ENCODE peak calls at places on chromosomes 16 and 17, in seven cellular contexts. E, I, R, L, D, U and Z are unnamed samples.
A peak's percentile ranks its signal among the peaks of the same experiment; 100 is the strongest.

GRCh38 chr16:84718-85452 is 6.9 kb downstream of the MPG start:
- DNase-seq in D (peak; percentile 65), L (no peak), I (peak; percentile 85), R (no peak), E (peak; percentile 73), U (peak; percentile 85), Z (peak; percentile 34)

GRCh38 chr17:42010898-42011516 is 6.2 kb downstream of the DNAJC7 start:
- DNase-seq in R (peak; percentile 62), L (no peak), E (no peak), U (no peak), I (no peak), D (no peak), Z (no peak)

GRCh38 chr16:50489187-50489586 is 59.0 kb upstream of the NKD1 start:
- DNase-seq in D (no peak), I (no peak), L (no peak), R (no peak), E (no peak), U (no peak), Z (no peak)

GRCh38 chr16:89129378-89129777 is 35.7 kb downstream of the ACSF3 start:
- DNase-seq in U (no peak), L (no peak), R (no peak), D (no peak), E (no peak), I (no peak), Z (no peak)

GRCh38 chr16:79449906-79450305 is 150.6 kb downstream of the MAF start:
- DNase-seq in E (no peak), I (no peak), D (no peak), U (no peak), L (no peak), R (no peak), Z (no peak)

GRCh38 chr16:66426112-66427035 is 721 bp upstream of the BEAN1 start:
- DNase-seq in L (peak; percentile 64), U (no peak), E (peak; percentile 34), R (no peak), I (peak; percentile 58), D (no peak), Z (no peak)

GRCh38 chr16:12930881-12931280 is 29.5 kb downstream of the SHISA9 start:
- DNase-seq in R (no peak), L (no peak), I (no peak), U (no peak), D (no peak), E (no peak), Z (no peak)

GRCh38 chr16:4239682-4240175 is 2.2 kb downstream of the SRL start:
- DNase-seq in E (no peak), I (no peak), R (no peak), U (no peak), D (no peak), L (no peak), Z (no peak)

GRCh38 chr16:71788578-71788977 is 20.1 kb downstream of the AP1G1 start:
- DNase-seq in R (no peak), D (no peak), I (no peak), U (no peak), L (no peak), E (no peak), Z (no peak)

GRCh38 chr17:64095144-64095882 is 34.6 kb downstream of the ERN1 start:
- DNase-seq in U (no peak), L (no peak), D (no peak), I (no peak), E (no peak), R (no peak), Z (no peak)

GRCh38 chr16:65392831-65393565 is 271.1 kb upstream of the CDH11 start:
- DNase-seq in U (no peak), L (no peak), R (no peak), E (no peak), I (no peak), D (no peak), Z (no peak)

GRCh38 chr16:79402356-79402755 is 198.2 kb downstream of the MAF start:
- DNase-seq in E (no peak), R (no peak), L (peak; percentile 66), I (no peak), D (no peak), U (no peak), Z (peak; percentile 89)

GRCh38 chr17:29588561-29589411 is 662 bp downstream of the GIT1 start:
- DNase-seq in U (no peak), L (peak; percentile 89), R (peak; percentile 52), I (no peak), E (peak; percentile 60), D (no peak), Z (peak; percentile 43)

GRCh38 chr16:85055503-85056210 is 28.1 kb downstream of the KIAA0513 start:
- DNase-seq in U (no peak), L (no peak), D (peak; percentile 92), E (no peak), R (no peak), I (no peak), Z (peak; percentile 72)

GRCh38 chr17:15123593-15124590 is 141.2 kb downstream of the PMP22 start:
- DNase-seq in R (no peak), I (no peak), U (no peak), E (no peak), D (no peak), L (no peak), Z (no peak)

GRCh38 chr17:19401321-19402010 is 9.6 kb upstream of the RNF112 start:
- DNase-seq in L (no peak), R (no peak), I (peak; percentile 35), D (no peak), E (no peak), U (no peak), Z (peak; percentile 69)

GRCh38 chr17:73231363-73231762 is 30.3 kb downstream of the CPSF4L start:
- DNase-seq in E (peak; percentile 40), D (no peak), L (no peak), I (no peak), R (peak; percentile 23), U (no peak), Z (peak; percentile 13)

GRCh38 chr16:24075302-24075701 is 180.8 kb upstream of the CACNG3 start:
- DNase-seq in L (no peak), I (no peak), U (no peak), R (no peak), D (no peak), E (no peak), Z (no peak)

GRCh38 chr16:67339453-67339852 is 12.8 kb downstream of the LRRC36 start:
- DNase-seq in I (no peak), R (peak; percentile 45), D (no peak), U (no peak), L (no peak), E (no peak), Z (no peak)

GRCh38 chr16:2468142-2468724 is 2.9 kb upstream of the NTN3 start:
- DNase-seq in E (peak; percentile 51), L (peak; percentile 87), D (no peak), U (peak; percentile 66), R (no peak), I (no peak), Z (no peak)

GRCh38 chr16:86501989-86502855 is 8.1 kb upstream of the FOXF1 start:
- DNase-seq in E (no peak), I (no peak), L (no peak), U (no peak), R (no peak), D (no peak), Z (no peak)

GRCh38 chr17:14699569-14700190 is 398.8 kb downstream of the HS3ST3B1 start:
- DNase-seq in R (peak; percentile 74), I (no peak), U (no peak), L (no peak), D (no peak), E (no peak), Z (no peak)

GRCh38 chr16:57446530-57447141 is 549 bp downstream of the CIAPIN1 start:
- DNase-seq in E (no peak), L (no peak), R (peak; percentile 29), D (no peak), U (peak; percentile 83), I (peak; percentile 74), Z (peak; percentile 31)

GRCh38 chr16:79082955-79083354 is 517.6 kb downstream of the MAF start:
- DNase-seq in R (no peak), U (no peak), D (no peak), I (no peak), L (no peak), E (no peak), Z (no peak)

GRCh38 chr16:87615621-87616041 is 13.3 kb downstream of the JPH3 start:
- DNase-seq in U (no peak), E (no peak), I (no peak), L (no peak), D (no peak), R (no peak), Z (no peak)

GRCh38 chr17:7156342-7156940 is 22.7 kb downstream of the ASGR1 start:
- DNase-seq in U (no peak), L (no peak), D (no peak), I (no peak), R (no peak), E (no peak), Z (no peak)
- TF ChIP-seq EP300 in U (no peak), L (no peak), D (no peak), I (no peak), R (no peak), E (no peak), Z (no peak)

GRCh38 chr16:11914210-11914758 is 1.5 kb downstream of the GSPT1 start:
- DNase-seq in E (no peak), R (no peak), L (no peak), I (no peak), D (no peak), U (no peak), Z (no peak)
- TF ChIP-seq EP300 in E (no peak), R (no peak), L (no peak), I (no peak), D (no peak), U (no peak), Z (no peak)

DNA sequence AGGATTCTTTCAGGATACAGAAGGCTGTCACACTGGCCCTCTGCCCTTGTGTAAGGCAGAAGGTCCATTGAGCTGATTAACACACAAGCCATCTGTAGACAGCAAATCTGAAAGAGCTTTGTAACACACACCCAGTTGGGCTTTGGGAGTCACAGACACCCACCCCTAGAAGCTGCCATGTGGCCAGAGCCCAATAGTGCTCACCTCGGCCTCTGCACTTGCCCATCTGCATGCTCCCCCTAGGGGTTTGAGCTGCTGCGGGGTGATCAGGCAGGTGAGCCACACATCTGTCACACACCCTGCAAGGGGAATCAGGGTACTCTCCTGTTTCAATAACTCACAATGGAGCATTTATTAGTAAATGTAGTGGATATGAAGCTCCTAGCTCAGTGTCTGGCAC is 138.3 kb downstream of the CHD9NB start:
- DNase-seq in L (no peak), R (no peak), U (no peak), I (no peak), D (no peak), E (no peak), Z (no peak)
- TF ChIP-seq EP300 in L (no peak), R (no peak), U (no peak), I (no peak), D (no peak), E (no peak), Z (no peak)

DNA sequence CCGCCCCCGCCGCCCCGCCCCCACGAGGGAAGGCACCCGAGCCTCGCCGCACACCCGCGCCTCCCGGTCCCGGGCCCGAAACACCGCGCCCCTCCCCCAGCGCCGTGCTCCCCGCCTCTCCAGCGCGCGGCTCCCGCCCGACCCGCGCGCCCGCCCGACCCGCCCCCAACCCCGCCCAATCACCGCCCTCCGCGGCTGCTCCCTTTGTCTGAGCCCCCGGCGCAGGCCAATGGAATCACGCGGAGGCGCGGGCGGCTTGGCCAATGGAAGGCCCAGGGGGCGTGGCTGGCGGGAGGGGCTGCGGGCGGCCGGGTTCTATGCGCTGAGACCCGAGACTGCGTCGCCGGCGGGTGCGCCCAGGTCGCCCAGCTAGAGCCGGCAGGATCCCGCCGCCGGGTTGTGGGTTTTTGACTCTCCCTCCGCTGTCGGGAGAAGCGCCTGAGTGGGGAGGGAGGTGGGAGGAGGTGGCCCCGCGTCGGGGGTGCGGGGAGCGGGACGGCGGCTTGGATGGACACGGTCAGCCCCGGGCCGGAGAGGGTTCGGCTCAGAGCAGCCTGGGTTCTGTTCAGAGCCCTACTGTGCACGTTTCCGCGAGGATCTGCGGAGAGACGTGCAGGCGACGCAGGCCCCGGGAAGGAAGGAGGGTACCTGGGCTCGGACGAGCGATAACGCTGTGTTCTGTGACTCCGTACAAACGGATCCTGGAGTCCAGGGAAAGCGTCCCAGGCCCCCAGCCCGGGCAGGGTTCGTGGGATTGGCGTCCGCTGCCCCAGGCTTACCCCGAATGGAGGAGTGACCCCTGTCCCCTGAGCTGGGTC is 49.0 kb upstream of the BAHCC1 start:
- DNase-seq in L (peak; percentile 99), E (peak; percentile 99), R (peak; percentile 97), U (peak; percentile 99), I (peak; percentile 100), D (peak; percentile 45), Z (peak; percentile 99)
- TF ChIP-seq EP300 in L (no peak), E (no peak), R (no peak), U (no peak), I (no peak), D (no peak), Z (no peak)